ENCODE peak calls at places on chromosomes 3 and 15, in six cellular contexts. N is H9, T is neuronal stem cell, I is H1, K is mesenchymal stem cell, S is trophoblast cell. H is an unnamed sample.

GRCh38 chr3:169295126-169295525 is 368.4 kb downstream of the MECOM start:
- DNase-seq in N (no peak), T (no peak), I (no peak), K (no peak), S (peak; percentile 62), H (peak; percentile 42)

GRCh38 chr15:83816124-83816883 is 162.4 kb downstream of the ADAMTSL3 start:
- DNase-seq in N (no peak), T (no peak), I (no peak), K (no peak), S (no peak), H (no peak)

GRCh38 chr15:67059127-67059553 is 6.3 kb upstream of the SMAD3 start:
- DNase-seq in N (no peak), T (no peak), I (no peak), K (no peak), S (no peak), H (no peak)

GRCh38 chr3:3817870-3818269 is 18.6 kb downstream of the LRRN1 start:
- DNase-seq in N (no peak), T (no peak), I (no peak), K (no peak), S (no peak), H (no peak)

GRCh38 chr3:139425745-139426400 is 36.4 kb upstream of the COPB2 start:
- DNase-seq in N (no peak), T (no peak), I (no peak), K (no peak), S (peak; percentile 12), H (no peak)

GRCh38 chr3:180433172-180433571 is 168.8 kb upstream of the TTC14 start:
- DNase-seq in N (no peak), T (no peak), I (no peak), K (no peak), S (no peak), H (peak; percentile 81)

GRCh38 chr3:81758275-81758674 is 3.2 kb downstream of the GBE1 start:
- DNase-seq in N (no peak), T (no peak), I (no peak), K (no peak), S (no peak), H (peak; percentile 77)

GRCh38 chr3:151156618-151157216 is 46.3 kb downstream of the GPR171 start:
- DNase-seq in N (no peak), T (peak; percentile 61), I (no peak), K (peak; percentile 64), S (peak; percentile 79), H (peak; percentile 61)

GRCh38 chr3:149702691-149703426 is 45.0 kb upstream of the WWTR1 start:
- DNase-seq in N (no peak), T (no peak), I (no peak), K (peak; percentile 87), S (no peak), H (peak; percentile 97)

GRCh38 chr3:170421147-170421641 is 2.5 kb downstream of the CLDN11 start:
- DNase-seq in N (no peak), T (no peak), I (no peak), K (peak; percentile 43), S (no peak), H (peak; percentile 44)

GRCh38 chr3:86175051-86175536 is 815.9 kb downstream of the VGLL3 start:
- DNase-seq in N (no peak), T (no peak), I (peak; percentile 17), K (no peak), S (no peak), H (no peak)

GRCh38 chr3:186653984-186654383 is 11.8 kb upstream of the HRG start:
- DNase-seq in N (peak; percentile 86), T (peak; percentile 27), I (peak; percentile 54), K (peak; percentile 3), S (no peak), H (no peak)

GRCh38 chr3:72157782-72158638 is 373.1 kb upstream of the PROK2 start:
- DNase-seq in N (no peak), T (no peak), I (no peak), K (no peak), S (no peak), H (no peak)

GRCh38 chr3:184977796-184978195 is 165.8 kb downstream of the VPS8 start:
- DNase-seq in N (no peak), T (no peak), I (no peak), K (no peak), S (no peak), H (no peak)

GRCh38 chr3:169857811-169858210 is 11.9 kb downstream of the LRRC31 start:
- DNase-seq in N (no peak), T (no peak), I (no peak), K (no peak), S (no peak), H (no peak)

GRCh38 chr3:70738310-70738681 is 425.9 kb upstream of the MDFIC2 start:
- DNase-seq in N (no peak), T (no peak), I (no peak), K (no peak), S (no peak), H (no peak)

GRCh38 chr3:185152433-185153169 is at the start of gene C3orf70:
- DNase-seq in N (peak; percentile 49), T (peak; percentile 54), I (no peak), K (peak; percentile 65), S (peak; percentile 41), H (peak; percentile 44)

GRCh38 chr3:81651139-81651538 is 110.3 kb downstream of the GBE1 start:
- DNase-seq in N (no peak), T (no peak), I (no peak), K (no peak), S (no peak), H (no peak)

GRCh38 chr15:75843618-75844610 is 667 bp downstream of the UBE2Q2 start:
- DNase-seq in N (peak; percentile 45), T (peak; percentile 58), I (no peak), K (peak; percentile 61), S (peak; percentile 71), H (peak; percentile 37)

GRCh38 chr3:56323986-56324420 is 144.3 kb downstream of the ERC2 start:
- DNase-seq in N (no peak), T (peak; percentile 24), I (no peak), K (peak; percentile 96), S (peak; percentile 5), H (peak; percentile 49)

GRCh38 chr3:119294402-119294888 is 262 bp downstream of the ARHGAP31 start:
- DNase-seq in N (no peak), T (no peak), I (no peak), K (peak; percentile 72), S (peak; percentile 62), H (no peak)

GRCh38 chr15:64731807-64732151 is 43.6 kb downstream of the RBPMS2 start:
- DNase-seq in N (peak; percentile 71), T (no peak), I (peak; percentile 17), K (no peak), S (peak; percentile 63), H (no peak)

GRCh38 chr3:186882881-186883685 is 40.6 kb downstream of the ADIPOQ start:
- DNase-seq in N (no peak), T (no peak), I (no peak), K (peak; percentile 85), S (peak; percentile 85), H (peak; percentile 77)

GRCh38 chr3:44114142-44114541 is 127.5 kb upstream of the TOPAZ1 start:
- DNase-seq in N (peak; percentile 87), T (no peak), I (no peak), K (no peak), S (peak; percentile 64), H (peak; percentile 3)

GRCh38 chr3:171446801-171447578 is 13.2 kb downstream of the TNIK start:
- DNase-seq in N (no peak), T (no peak), I (no peak), K (peak; percentile 88), S (peak; percentile 71), H (peak; percentile 93)

GRCh38 chr3:148453764-148454163 is 243.9 kb upstream of the AGTR1 start:
- DNase-seq in N (no peak), T (no peak), I (no peak), K (no peak), S (no peak), H (no peak)

GRCh38 chr3:52440671-52441070 is 4.2 kb downstream of the SEMA3G start:
- DNase-seq in N (no peak), T (no peak), I (no peak), K (no peak), S (no peak), H (no peak)

GRCh38 chr3:170876537-170876936 is 6.5 kb upstream of the RPL22L1 start:
- DNase-seq in N (no peak), T (no peak), I (no peak), K (no peak), S (no peak), H (no peak)

GRCh38 chr15:55868707-55869106 is 124.7 kb downstream of the NEDD4 start:
- DNase-seq in N (no peak), T (no peak), I (no peak), K (peak; percentile 3), S (peak; percentile 5), H (peak; percentile 35)

GRCh38 chr3:169387751-169388696 is 275.5 kb downstream of the MECOM start:
- DNase-seq in N (peak; percentile 39), T (no peak), I (no peak), K (no peak), S (no peak), H (no peak)

GRCh38 chr3:45746974-45747622 is 49.2 kb downstream of the SLC6A20 start:
- DNase-seq in N (no peak), T (no peak), I (no peak), K (no peak), S (peak; percentile 4), H (no peak)

GRCh38 chr3:162391301-162391700 is 894.7 kb downstream of the OTOL1 start:
- DNase-seq in N (no peak), T (no peak), I (no peak), K (peak; percentile 25), S (peak; percentile 2), H (peak; percentile 69)

GRCh38 chr15:60945196-60945595 is 283.9 kb downstream of the RORA start:
- DNase-seq in N (no peak), T (no peak), I (no peak), K (no peak), S (no peak), H (no peak)
- H3K4ac ChIP-seq in N (no peak overlapping the region), T (no peak overlapping the region), I (no peak overlapping the region), K (no peak overlapping the region), S (no peak overlapping the region), H (no peak overlapping the region)

DNA sequence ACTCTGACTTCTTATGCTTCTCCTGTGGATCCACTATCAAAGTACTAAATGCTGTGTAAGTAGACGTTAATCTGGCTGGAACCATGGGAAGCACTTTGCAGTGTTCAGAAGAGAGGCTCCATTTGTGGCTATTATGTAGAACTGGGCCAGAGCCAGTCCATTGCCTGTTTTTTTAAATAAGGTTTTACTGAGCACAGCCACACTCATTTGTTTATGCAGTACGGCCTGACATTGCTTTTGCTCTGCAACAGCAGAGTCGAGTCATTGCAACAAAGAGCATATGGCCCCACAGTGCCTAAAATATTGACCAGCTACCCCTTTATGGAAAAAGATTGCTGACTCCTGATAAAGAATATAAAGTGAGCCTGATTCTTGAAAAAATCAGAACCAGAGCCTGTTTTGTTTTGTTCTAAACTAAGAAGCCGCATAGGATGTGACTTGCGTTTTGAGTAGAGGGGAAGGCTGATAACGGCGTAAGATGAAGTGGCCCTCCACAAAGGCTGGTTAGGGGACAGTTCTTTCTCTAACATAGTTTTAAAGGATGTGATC is 64.3 kb downstream of the GLDN start:
- DNase-seq in N (peak; percentile 7), T (no peak), I (no peak), K (peak; percentile 14), S (no peak), H (peak; percentile 18)
- H2AFZ ChIP-seq in N (no peak overlapping the region), T (no peak overlapping the region), I (no peak overlapping the region), K (no peak overlapping the region), S (no peak overlapping the region), H (no peak overlapping the region)

GRCh38 chr15:41116872-41117242 is 777 bp upstream of the INO80 start:
- DNase-seq in N (no peak), T (peak; percentile 0), I (no peak), K (no peak), S (peak; percentile 4), H (no peak)
- H3K4ac ChIP-seq in N (no peak overlapping the region), T (no peak overlapping the region), I (no peak overlapping the region), K (peak overlapping the region; percentile 52), S (peak overlapping the region; percentile 41), H (peak overlapping the region; percentile 75)

GRCh38 chr15:95432878-95433405 is 897.6 kb upstream of the NR2F2 start:
- DNase-seq in N (no peak), T (no peak), I (no peak), K (no peak), S (no peak), H (no peak)
- H2AFZ ChIP-seq in N (no peak overlapping the region), T (no peak overlapping the region), I (no peak overlapping the region), K (no peak overlapping the region), S (no peak overlapping the region), H (no peak overlapping the region)

H was measured in IMR-90.